ENCODE peak calls at places on chromosomes 6 and 20, in five cellular contexts. H is ovary, L is body of pancreas, P is AG04450, A is astrocyte. O is an unnamed sample.

GRCh38 chr6:16739329-16739801 is 21.9 kb downstream of the ATXN1 start:
- DNase-seq in A (peak), P (no peak), L (no peak), H (no peak), O (peak)

GRCh38 chr20:17796096-17796563 is 96.4 kb downstream of the BANF2 start:
- DNase-seq in A (peak), H (peak), P (no peak), L (peak), O (no peak)

GRCh38 chr6:158635427-158636073 is 9.0 kb downstream of the DYNLT1 start:
- DNase-seq in H (no peak), P (no peak), L (no peak), A (no peak), O (no peak)

GRCh38 chr6:25623874-25624273 is 28.1 kb upstream of the SCGN start:
- DNase-seq in P (no peak), L (no peak), A (no peak), H (no peak), O (no peak)

GRCh38 chr20:23691675-23692074 is 2.8 kb upstream of the CST4 start:
- DNase-seq in L (no peak), P (no peak), A (no peak), H (no peak), O (no peak)

GRCh38 chr6:82396964-82397761 is 33.5 kb downstream of the TPBG start:
- DNase-seq in P (peak), H (no peak), A (peak), L (no peak), O (no peak)

GRCh38 chr6:27873101-27874030 is 38.8 kb downstream of the OR2B2 start:
- DNase-seq in H (no peak), P (no peak), A (peak), L (peak), O (no peak)

GRCh38 chr6:28758046-28758817 is 165.6 kb downstream of the TRIM27 start:
- DNase-seq in P (no peak), H (no peak), L (no peak), A (peak), O (no peak)

GRCh38 chr6:57190140-57190539 is 18.0 kb downstream of the BAG2 start:
- DNase-seq in A (no peak), L (no peak), P (no peak), H (no peak), O (no peak)

GRCh38 chr6:12637960-12638641 is 78.5 kb upstream of the PHACTR1 start:
- DNase-seq in L (peak), A (peak), H (no peak), P (no peak), O (peak)

GRCh38 chr6:155523821-155524238 is 68.2 kb upstream of the NOX3 start:
- DNase-seq in H (no peak), L (no peak), P (no peak), A (no peak), O (no peak)

GRCh38 chr20:43603124-43603523 is 12.4 kb downstream of the IFT52 start:
- DNase-seq in P (no peak), L (no peak), A (no peak), H (no peak), O (no peak)

GRCh38 chr6:46216879-46217278 is 46.1 kb upstream of the ENPP5 start:
- DNase-seq in H (no peak), A (no peak), P (no peak), L (no peak), O (no peak)

GRCh38 chr6:158910484-158911075 is 89.4 kb downstream of the RSPH3 start:
- DNase-seq in L (peak), A (peak), H (no peak), P (no peak), O (no peak)

GRCh38 chr6:26204332-26205160 is 117.3 kb downstream of the HFE start:
- DNase-seq in L (peak), A (peak), P (peak), H (peak), O (peak)

GRCh38 chr6:106820412-106820852 is 154.1 kb downstream of the CD24 start:
- DNase-seq in A (peak), L (no peak), H (no peak), P (no peak), O (no peak)

GRCh38 chr6:132365319-132365907 is 35.9 kb downstream of the MOXD1 start:
- DNase-seq in A (peak), L (no peak), H (no peak), P (no peak), O (no peak)

GRCh38 chr6:106778943-106779342 is 149.6 kb downstream of the QRSL1 start:
- DNase-seq in H (no peak), L (no peak), A (no peak), P (no peak), O (no peak)

GRCh38 chr6:26536571-26537159 is 1.5 kb upstream of the HMGN4 start:
- DNase-seq in H (peak), P (no peak), L (no peak), A (peak), O (peak)

GRCh38 chr20:47358052-47358671 is 1.7 kb upstream of the ZMYND8 start:
- DNase-seq in P (no peak), L (no peak), A (no peak), H (no peak), O (no peak)

GRCh38 chr6:148423601-148424270 is 81.1 kb downstream of the SASH1 start:
- DNase-seq in P (no peak), H (no peak), A (no peak), L (peak), O (no peak)

GRCh38 chr6:146546440-146546839 is 2.8 kb downstream of the RAB32 start:
- DNase-seq in L (peak), H (no peak), P (peak), A (peak), O (no peak)

GRCh38 chr20:4435210-4435609 is 286.5 kb upstream of the PRND start:
- DNase-seq in H (no peak), P (peak), L (no peak), A (peak), O (no peak)

GRCh38 chr20:24096256-24096655 is 107.7 kb upstream of the GGTLC1 start:
- DNase-seq in L (no peak), A (no peak), P (no peak), H (no peak), O (peak)

GRCh38 chr6:3318226-3318625 is 59.5 kb downstream of the PSMG4 start:
- DNase-seq in A (no peak), L (no peak), H (no peak), P (no peak), O (peak)

GRCh38 chr6:148347076-148348054 is 4.7 kb downstream of the SASH1 start:
- DNase-seq in H (no peak), P (no peak), A (no peak), L (no peak), O (no peak)

GRCh38 chr20:24579475-24579874 is 110.0 kb downstream of the SYNDIG1 start:
- DNase-seq in A (no peak), L (no peak), P (no peak), H (no peak), O (no peak)

GRCh38 chr6:160082627-160083026 is 39.0 kb upstream of the SLC22A1 start:
- DNase-seq in P (no peak), L (no peak), H (no peak), A (no peak), O (no peak)

GRCh38 chr20:60968853-60969720 is 283.0 kb upstream of the CDH4 start:
- DNase-seq in P (no peak), L (no peak), H (no peak), A (no peak), O (no peak)

GRCh38 chr6:24228681-24229255 is 102.8 kb downstream of the NRSN1 start:
- DNase-seq in P (no peak), H (no peak), A (peak), L (no peak), O (no peak)

GRCh38 chr6:47420394-47421371 is 56.9 kb upstream of the CD2AP start:
- DNase-seq in P (no peak), H (no peak), A (peak), L (peak), O (no peak)

GRCh38 chr6:125358898-125359297 is 57.1 kb upstream of the HDDC2 start:
- DNase-seq in L (no peak), H (no peak), P (no peak), A (no peak), O (no peak)

GRCh38 chr20:58669287-58670006 is 18.4 kb downstream of the STX16 start:
- DNase-seq in H (no peak), P (no peak), L (no peak), A (no peak), O (no peak)

GRCh38 chr20:58294497-58295455 is 14.7 kb upstream of the RAB22A start:
- DNase-seq in P (no peak), L (no peak), H (no peak), A (no peak), O (no peak)

GRCh38 chr6:111486921-111487320 is 3.9 kb upstream of the REV3L start:
- DNase-seq in P (no peak), L (no peak), H (no peak), A (no peak), O (no peak)

GRCh38 chr6:111484655-111484974 is 1.6 kb upstream of the REV3L start:
- DNase-seq in H (no peak), P (no peak), L (no peak), A (no peak), O (no peak)

GRCh38 chr6:111485316-111485715 is 2.3 kb upstream of the REV3L start:
- DNase-seq in L (no peak), P (no peak), A (no peak), H (no peak), O (no peak)

GRCh38 chr6:111487656-111488055 is 4.6 kb upstream of the REV3L start:
- DNase-seq in L (no peak), A (peak), P (peak), H (no peak), O (no peak)

DNA sequence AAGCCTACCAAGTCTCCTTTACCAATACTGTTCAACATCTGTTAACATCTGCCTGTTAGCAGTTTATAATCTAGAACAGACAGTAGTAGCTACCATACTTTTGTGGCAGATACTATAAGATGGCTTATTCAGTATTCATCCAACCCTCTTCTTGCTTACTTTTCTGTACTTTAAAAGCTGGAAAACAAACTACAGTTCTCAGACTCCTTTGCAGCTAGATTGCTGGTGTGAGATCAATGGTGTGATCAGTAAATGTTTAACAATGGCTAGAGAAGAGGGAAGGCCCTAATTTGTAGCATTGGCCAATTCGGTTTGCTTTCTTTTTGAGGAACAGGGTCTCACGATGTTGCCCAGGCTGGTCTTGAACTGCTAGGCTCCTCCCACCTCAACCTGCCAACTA is 3.5 kb upstream of the REV3L start:
- DNase-seq in A (no peak), L (no peak), H (no peak), P (no peak), O (no peak)
- H3K27ac ChIP-seq in A (no peak), L (no peak), H (no peak), P (no peak), O (no peak)

DNA sequence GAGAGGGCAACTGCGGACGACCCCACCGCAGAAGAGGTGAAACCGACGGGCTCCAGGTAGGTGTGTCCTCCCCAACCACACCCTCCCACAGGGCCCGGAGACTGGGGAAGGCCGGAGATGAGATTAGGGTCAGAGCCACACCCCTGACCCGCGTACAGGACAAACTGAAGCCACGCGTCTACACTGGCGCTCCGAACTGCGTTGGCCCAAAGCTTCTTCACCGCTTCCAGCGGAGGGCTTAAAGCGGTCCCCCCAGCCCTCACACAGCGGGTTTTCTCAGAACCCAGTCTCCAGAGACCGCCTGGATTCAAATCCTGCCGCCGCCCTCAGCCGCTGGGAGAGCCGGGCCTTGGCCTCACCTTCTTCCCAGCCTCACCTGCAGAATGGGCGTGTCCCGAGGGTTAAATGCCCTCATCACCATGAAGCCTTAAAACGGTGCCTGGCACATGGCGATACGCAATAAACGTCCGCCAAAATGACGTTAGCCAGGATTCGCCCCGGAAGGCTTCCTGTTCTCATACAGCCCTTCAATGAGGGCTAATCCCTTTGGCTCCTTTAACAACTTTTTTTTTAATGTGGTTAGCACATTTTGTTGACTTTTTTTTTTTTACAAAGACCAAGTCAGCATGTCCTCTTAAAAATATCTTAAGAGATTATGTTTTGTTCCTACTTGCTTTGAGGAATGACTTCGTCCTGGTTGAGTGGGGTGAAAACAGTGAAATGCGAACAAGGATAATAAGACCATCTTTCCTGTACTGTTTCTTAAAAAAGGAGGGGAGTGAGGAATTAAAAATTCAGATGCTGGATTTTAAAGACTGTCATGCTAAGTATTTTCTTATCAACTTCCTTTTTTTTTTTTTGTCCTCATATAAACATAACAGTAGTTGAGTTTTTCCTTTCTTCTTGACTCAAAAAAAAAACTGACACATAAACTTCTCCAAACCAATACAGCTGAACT is 15.1 kb upstream of the ZNF217 start:
- DNase-seq in H (peak), L (no peak), A (no peak), P (no peak), O (no peak)
- H3K4me3 ChIP-seq in H (no peak), L (no peak), A (no peak), P (no peak), O (no peak)

DNA sequence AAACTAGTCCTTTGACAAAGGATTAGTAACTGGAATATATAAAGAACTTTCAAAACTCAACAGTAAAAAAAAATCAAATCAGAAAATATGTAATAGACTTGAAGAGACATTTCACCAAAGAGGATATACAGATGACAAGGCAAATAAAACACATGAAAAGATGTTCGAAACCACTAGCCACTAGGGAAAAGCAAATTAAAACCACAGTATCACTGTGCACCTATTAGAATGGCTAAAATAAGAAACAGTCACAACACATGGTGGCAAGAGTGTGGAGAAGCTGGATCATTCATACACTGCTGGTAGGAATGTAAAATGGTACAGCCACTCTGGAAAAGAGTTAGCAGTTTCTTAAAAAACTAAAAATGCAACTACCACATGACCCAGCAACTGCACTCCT is 14.9 kb downstream of the ZBTB2 start:
- DNase-seq in L (no peak), P (no peak), A (no peak), H (no peak), O (no peak)
- TF ChIP-seq CTCF in L (no peak), P (peak), A (peak), H (no peak), O (no peak)

GRCh38 chr6:53906103-53906502 is 111.3 kb downstream of the LRRC1 start:
- DNase-seq in H (no peak), A (no peak), P (no peak), L (no peak), O (no peak)
- H3K27ac ChIP-seq in H (no peak), A (no peak), P (no peak), L (no peak), O (no peak)

GRCh38 chr6:95576621-95577316 is 566 bp upstream of the MANEA start:
- DNase-seq in A (peak), L (no peak), P (no peak), H (no peak), O (no peak)

GRCh38 chr6:95572098-95572497 is 5.2 kb upstream of the MANEA start:
- DNase-seq in A (no peak), P (no peak), H (no peak), L (no peak), O (no peak)

GRCh38 chr6:95576218-95576617 is 1.1 kb upstream of the MANEA start:
- DNase-seq in P (no peak), L (no peak), A (no peak), H (no peak), O (no peak)

GRCh38 chr6:95577317-95578105 is at the start of gene MANEA:
- DNase-seq in A (peak), H (peak), L (peak), P (peak), O (peak)

DNA sequence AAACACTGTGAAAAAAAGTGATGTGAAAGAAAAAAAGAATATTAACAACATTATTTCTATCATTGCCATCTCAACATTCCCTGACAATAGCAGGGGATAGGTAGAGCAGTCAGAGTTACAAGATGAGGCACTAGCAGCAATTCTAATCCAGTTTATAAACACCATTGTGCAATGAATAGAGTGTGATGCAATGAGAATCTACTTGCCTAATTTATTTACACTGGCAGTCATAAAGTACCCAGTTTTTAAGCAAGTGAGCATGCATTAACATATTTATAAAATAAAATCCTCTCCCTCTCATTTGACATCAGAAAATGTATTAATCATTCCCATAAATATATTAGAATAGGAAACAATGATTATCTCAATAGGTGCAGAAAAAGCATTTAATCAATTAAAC is 2.5 kb upstream of the MANEA start:
- DNase-seq in P (peak), L (no peak), A (no peak), H (no peak), O (no peak)
- H3K4me3 ChIP-seq in P (no peak), L (no peak), A (no peak), H (no peak), O (no peak)

O was measured in WERI-Rb-1.